ENCODE peak calls at places on chromosomes 6 and 20, in ten cellular contexts. One of them, this sample, is unnamed.

GRCh38 chr6:88472731-88473130 is 306.6 kb upstream of the CNR1 start:
- DNase-seq in GM12892: no peak
- DNase-seq in GDM1: no peak
- DNase-seq in amniotic stem cell: no peak
- DNase-seq in HTR-8/SVneo: no peak
- DNase-seq in HS-5: no peak
- DNase-seq in NCI-H1436: no peak
- DNase-seq in heart left ventricle: no peak
- DNase-seq in AG04450: no peak
- DNase-seq in NT2/D1: no peak
- DNase-seq in this sample: no peak

GRCh38 chr6:37139223-37139962 is 30.6 kb upstream of the PIM1 start:
- DNase-seq in GM12892: no peak
- DNase-seq in GDM1: no peak
- DNase-seq in amniotic stem cell: no peak
- DNase-seq in HTR-8/SVneo: no peak
- DNase-seq in HS-5: no peak
- DNase-seq in NCI-H1436: no peak
- DNase-seq in heart left ventricle: no peak
- DNase-seq in AG04450: no peak
- DNase-seq in NT2/D1: no peak
- DNase-seq in this sample: no peak

GRCh38 chr6:34239240-34239825 is 2.7 kb downstream of the HMGA1 start:
- DNase-seq in GM12892: no peak
- DNase-seq in GDM1: no peak
- DNase-seq in amniotic stem cell: no peak
- DNase-seq in HTR-8/SVneo: no peak
- DNase-seq in HS-5: no peak
- DNase-seq in NCI-H1436: no peak
- DNase-seq in heart left ventricle: no peak
- DNase-seq in AG04450: no peak
- DNase-seq in NT2/D1: no peak
- DNase-seq in this sample: no peak

GRCh38 chr6:137309078-137309762 is 90.0 kb upstream of the IFNGR1 start:
- DNase-seq in GM12892: no peak
- DNase-seq in GDM1: peak; percentile 58
- DNase-seq in amniotic stem cell: peak; percentile 21
- DNase-seq in HTR-8/SVneo: peak; percentile 44
- DNase-seq in HS-5: peak; percentile 30
- DNase-seq in NCI-H1436: peak; percentile 3
- DNase-seq in heart left ventricle: peak; percentile 82
- DNase-seq in AG04450: no peak
- DNase-seq in NT2/D1: no peak
- DNase-seq in this sample: peak; percentile 75

GRCh38 chr20:43323592-43323991 is 133.9 kb upstream of the PTPRT start:
- DNase-seq in GM12892: no peak
- DNase-seq in GDM1: no peak
- DNase-seq in amniotic stem cell: no peak
- DNase-seq in HTR-8/SVneo: no peak
- DNase-seq in HS-5: no peak
- DNase-seq in NCI-H1436: no peak
- DNase-seq in heart left ventricle: no peak
- DNase-seq in AG04450: no peak
- DNase-seq in NT2/D1: peak; percentile 55
- DNase-seq in this sample: no peak

GRCh38 chr6:70673054-70673453 is 5.4 kb downstream of the SMAP1 start:
- DNase-seq in GM12892: no peak
- DNase-seq in GDM1: no peak
- DNase-seq in amniotic stem cell: no peak
- DNase-seq in HTR-8/SVneo: no peak
- DNase-seq in HS-5: no peak
- DNase-seq in NCI-H1436: no peak
- DNase-seq in heart left ventricle: no peak
- DNase-seq in AG04450: no peak
- DNase-seq in NT2/D1: no peak
- DNase-seq in this sample: no peak

GRCh38 chr20:4898282-4898681 is 103.0 kb downstream of the SLC23A2 start:
- DNase-seq in GM12892: no peak
- DNase-seq in GDM1: peak; percentile 49
- DNase-seq in amniotic stem cell: peak; percentile 5
- DNase-seq in HTR-8/SVneo: peak; percentile 54
- DNase-seq in HS-5: peak; percentile 18
- DNase-seq in NCI-H1436: no peak
- DNase-seq in heart left ventricle: no peak
- DNase-seq in AG04450: peak; percentile 43
- DNase-seq in NT2/D1: no peak
- DNase-seq in this sample: no peak

GRCh38 chr6:118739976-118740771 is 88.8 kb upstream of the CEP85L start:
- DNase-seq in GM12892: no peak
- DNase-seq in GDM1: no peak
- DNase-seq in amniotic stem cell: no peak
- DNase-seq in HTR-8/SVneo: no peak
- DNase-seq in HS-5: no peak
- DNase-seq in NCI-H1436: no peak
- DNase-seq in heart left ventricle: no peak
- DNase-seq in AG04450: no peak
- DNase-seq in NT2/D1: no peak
- DNase-seq in this sample: no peak

GRCh38 chr6:15871211-15871770 is 208.5 kb upstream of the DTNBP1 start:
- DNase-seq in GM12892: no peak
- DNase-seq in GDM1: no peak
- DNase-seq in amniotic stem cell: no peak
- DNase-seq in HTR-8/SVneo: no peak
- DNase-seq in HS-5: no peak
- DNase-seq in NCI-H1436: no peak
- DNase-seq in heart left ventricle: no peak
- DNase-seq in AG04450: no peak
- DNase-seq in NT2/D1: no peak
- DNase-seq in this sample: no peak

GRCh38 chr6:161985911-161986310 is 712.0 kb upstream of the AGPAT4 start:
- DNase-seq in GM12892: no peak
- DNase-seq in GDM1: no peak
- DNase-seq in amniotic stem cell: no peak
- DNase-seq in HTR-8/SVneo: no peak
- DNase-seq in HS-5: no peak
- DNase-seq in NCI-H1436: no peak
- DNase-seq in heart left ventricle: no peak
- DNase-seq in AG04450: no peak
- DNase-seq in NT2/D1: no peak
- DNase-seq in this sample: no peak

GRCh38 chr20:35145141-35145564 is 2.0 kb downstream of the EDEM2 start:
- DNase-seq in GM12892: no peak
- DNase-seq in GDM1: peak; percentile 8
- DNase-seq in amniotic stem cell: peak; percentile 22
- DNase-seq in HTR-8/SVneo: peak; percentile 68
- DNase-seq in HS-5: no peak
- DNase-seq in NCI-H1436: peak; percentile 53
- DNase-seq in heart left ventricle: no peak
- DNase-seq in AG04450: peak; percentile 41
- DNase-seq in NT2/D1: peak; percentile 33
- DNase-seq in this sample: no peak

GRCh38 chr20:40265872-40266533 is 423.0 kb downstream of the MAFB start:
- DNase-seq in GM12892: no peak
- DNase-seq in GDM1: no peak
- DNase-seq in amniotic stem cell: no peak
- DNase-seq in HTR-8/SVneo: peak; percentile 18
- DNase-seq in HS-5: peak; percentile 20
- DNase-seq in NCI-H1436: no peak
- DNase-seq in heart left ventricle: no peak
- DNase-seq in AG04450: no peak
- DNase-seq in NT2/D1: no peak
- DNase-seq in this sample: no peak

GRCh38 chr20:57509665-57510237 is 15.2 kb downstream of the CTCFL start:
- DNase-seq in GM12892: no peak
- DNase-seq in GDM1: no peak
- DNase-seq in amniotic stem cell: no peak
- DNase-seq in HTR-8/SVneo: peak; percentile 97
- DNase-seq in HS-5: no peak
- DNase-seq in NCI-H1436: no peak
- DNase-seq in heart left ventricle: no peak
- DNase-seq in AG04450: no peak
- DNase-seq in NT2/D1: no peak
- DNase-seq in this sample: no peak

GRCh38 chr20:43397147-43397546 is 60.5 kb upstream of the SRSF6 start:
- DNase-seq in GM12892: no peak
- DNase-seq in GDM1: no peak
- DNase-seq in amniotic stem cell: no peak
- DNase-seq in HTR-8/SVneo: no peak
- DNase-seq in HS-5: peak; percentile 26
- DNase-seq in NCI-H1436: no peak
- DNase-seq in heart left ventricle: no peak
- DNase-seq in AG04450: no peak
- DNase-seq in NT2/D1: no peak
- DNase-seq in this sample: no peak

GRCh38 chr6:149473080-149474052 is 11.4 kb downstream of the ZC3H12D start:
- DNase-seq in GM12892: no peak
- DNase-seq in GDM1: no peak
- DNase-seq in amniotic stem cell: no peak
- DNase-seq in HTR-8/SVneo: no peak
- DNase-seq in HS-5: no peak
- DNase-seq in NCI-H1436: no peak
- DNase-seq in heart left ventricle: no peak
- DNase-seq in AG04450: no peak
- DNase-seq in NT2/D1: no peak
- DNase-seq in this sample: no peak

GRCh38 chr20:44442298-44443070 is 33.2 kb upstream of the TTPAL start:
- DNase-seq in GM12892: no peak
- DNase-seq in GDM1: no peak
- DNase-seq in amniotic stem cell: no peak
- DNase-seq in HTR-8/SVneo: no peak
- DNase-seq in HS-5: no peak
- DNase-seq in NCI-H1436: no peak
- DNase-seq in heart left ventricle: no peak
- DNase-seq in AG04450: no peak
- DNase-seq in NT2/D1: no peak
- DNase-seq in this sample: no peak

GRCh38 chr20:40275738-40276137 is 413.3 kb downstream of the MAFB start:
- DNase-seq in GM12892: no peak
- DNase-seq in GDM1: no peak
- DNase-seq in amniotic stem cell: no peak
- DNase-seq in HTR-8/SVneo: no peak
- DNase-seq in HS-5: no peak
- DNase-seq in NCI-H1436: no peak
- DNase-seq in heart left ventricle: no peak
- DNase-seq in AG04450: no peak
- DNase-seq in NT2/D1: no peak
- DNase-seq in this sample: no peak

GRCh38 chr20:36482044-36482473 is 59.3 kb upstream of the MYL9 start:
- DNase-seq in GM12892: no peak
- DNase-seq in GDM1: no peak
- DNase-seq in amniotic stem cell: no peak
- DNase-seq in HTR-8/SVneo: no peak
- DNase-seq in HS-5: no peak
- DNase-seq in NCI-H1436: no peak
- DNase-seq in heart left ventricle: no peak
- DNase-seq in AG04450: no peak
- DNase-seq in NT2/D1: no peak
- DNase-seq in this sample: no peak

GRCh38 chr6:33085627-33086026 is 9.8 kb downstream of the HLA-DPB1 start:
- DNase-seq in GM12892: no peak
- DNase-seq in GDM1: no peak
- DNase-seq in amniotic stem cell: no peak
- DNase-seq in HTR-8/SVneo: no peak
- DNase-seq in HS-5: no peak
- DNase-seq in NCI-H1436: no peak
- DNase-seq in heart left ventricle: no peak
- DNase-seq in AG04450: no peak
- DNase-seq in NT2/D1: no peak
- DNase-seq in this sample: no peak

GRCh38 chr6:92011681-92012245 is 1407.6 kb downstream of the EPHA7 start:
- DNase-seq in GM12892: no peak
- DNase-seq in GDM1: no peak
- DNase-seq in amniotic stem cell: no peak
- DNase-seq in HTR-8/SVneo: no peak
- DNase-seq in HS-5: no peak
- DNase-seq in NCI-H1436: no peak
- DNase-seq in heart left ventricle: peak; percentile 37
- DNase-seq in AG04450: no peak
- DNase-seq in NT2/D1: no peak
- DNase-seq in this sample: peak; percentile 50

GRCh38 chr6:30787954-30788353 is 43.6 kb upstream of the IER3 start:
- DNase-seq in GM12892: no peak
- DNase-seq in GDM1: no peak
- DNase-seq in amniotic stem cell: no peak
- DNase-seq in HTR-8/SVneo: no peak
- DNase-seq in HS-5: peak; percentile 35
- DNase-seq in NCI-H1436: no peak
- DNase-seq in heart left ventricle: no peak
- DNase-seq in AG04450: no peak
- DNase-seq in NT2/D1: no peak
- DNase-seq in this sample: no peak

GRCh38 chr6:165632194-165632593 is 30.8 kb downstream of the PDE10A start:
- DNase-seq in GM12892: no peak
- DNase-seq in GDM1: no peak
- DNase-seq in amniotic stem cell: no peak
- DNase-seq in HTR-8/SVneo: no peak
- DNase-seq in HS-5: no peak
- DNase-seq in NCI-H1436: no peak
- DNase-seq in heart left ventricle: no peak
- DNase-seq in AG04450: no peak
- DNase-seq in NT2/D1: no peak
- DNase-seq in this sample: no peak

This sample was measured in Right ventricle myocardium inferior.